ENCODE peak calls at places on chromosomes 4 and X, in seven cellular contexts. Z, E, N, R, F, M and U are unnamed samples.

GRCh38 chrX:18792828-18793227 is 85.4 kb downstream of the PPEF1 start:
- DNase-seq in Z (no peak), E (no peak), N (no peak), R (no peak), F (no peak), M (no peak), U (no peak)

GRCh38 chr4:172168888-172169287 is 355.7 kb downstream of the GALNTL6 start:
- DNase-seq in Z (no peak), E (no peak), N (no peak), R (no peak), F (no peak), M (no peak), U (no peak)

GRCh38 chrX:9285342-9285771 is 179.5 kb upstream of the TBL1X start:
- DNase-seq in Z (no peak), E (no peak), N (no peak), R (no peak), F (no peak), M (no peak), U (no peak)

GRCh38 chrX:37545066-37545465 is 26.4 kb upstream of the LANCL3 start:
- DNase-seq in Z (no peak), E (no peak), N (no peak), R (no peak), F (no peak), M (no peak), U (no peak)

GRCh38 chr4:1198070-1198844 is 25.9 kb upstream of the SPON2 start:
- DNase-seq in Z (no peak), E (no peak), N (no peak), R (no peak), F (no peak), M (peak), U (peak)

GRCh38 chr4:142840516-142841123 is 5.5 kb downstream of the INPP4B start:
- DNase-seq in Z (peak), E (peak), N (no peak), R (no peak), F (no peak), M (peak), U (no peak)

GRCh38 chr4:14743601-14744000 is 258.7 kb upstream of the CPEB2 start:
- DNase-seq in Z (no peak), E (peak), N (no peak), R (no peak), F (no peak), M (no peak), U (no peak)

GRCh38 chrX:133171962-133172708 is 46.0 kb downstream of the TFDP3 start:
- DNase-seq in Z (peak), E (peak), N (no peak), R (no peak), F (no peak), M (peak), U (no peak)

GRCh38 chr4:138062929-138063328 is 179.2 kb downstream of the SLC7A11 start:
- DNase-seq in Z (no peak), E (peak), N (no peak), R (no peak), F (no peak), M (no peak), U (no peak)

GRCh38 chr4:122917731-122918130 is 4.7 kb downstream of the NUDT6 start:
- DNase-seq in Z (no peak), E (peak), N (no peak), R (no peak), F (no peak), M (no peak), U (no peak)

GRCh38 chr4:147582386-147583077 is 34.7 kb upstream of the TMEM184C start:
- DNase-seq in Z (no peak), E (no peak), N (no peak), R (no peak), F (no peak), M (no peak), U (no peak)

GRCh38 chr4:101415962-101416361 is 68.6 kb upstream of the PPP3CA start:
- DNase-seq in Z (no peak), E (no peak), N (no peak), R (no peak), F (no peak), M (no peak), U (no peak)

GRCh38 chr4:8044699-8045098 is 105.0 kb upstream of the AFAP1 start:
- DNase-seq in Z (no peak), E (no peak), N (no peak), R (no peak), F (no peak), M (no peak), U (no peak)

GRCh38 chrX:128897611-128898010 is 625.7 kb downstream of the SMARCA1 start:
- DNase-seq in Z (no peak), E (peak), N (no peak), R (no peak), F (no peak), M (no peak), U (no peak)

GRCh38 chr4:26861434-26862186 is 969 bp downstream of the STIM2 start:
- DNase-seq in Z (no peak), E (peak), N (peak), R (peak), F (peak), M (peak), U (peak)

GRCh38 chrX:154417157-154417556 is 5.8 kb downstream of the TAFAZZIN start:
- DNase-seq in Z (no peak), E (no peak), N (no peak), R (no peak), F (no peak), M (peak), U (no peak)

GRCh38 chr4:114312349-114312748 is 286.3 kb upstream of the UGT8 start:
- DNase-seq in Z (no peak), E (no peak), N (no peak), R (no peak), F (no peak), M (no peak), U (no peak)

GRCh38 chrX:118823263-118824172 is at the start of gene ZCCHC12:
- DNase-seq in Z (peak), E (peak), N (no peak), R (peak), F (no peak), M (peak), U (no peak)

GRCh38 chrX:118824173-118824782 is 654 bp downstream of the ZCCHC12 start:
- DNase-seq in Z (no peak), E (no peak), N (no peak), R (no peak), F (no peak), M (peak), U (no peak)
- H3K4me3 ChIP-seq in Z (peak), E (peak), N (no peak), R (peak), F (no peak), M (peak), U (no peak)

DNA sequence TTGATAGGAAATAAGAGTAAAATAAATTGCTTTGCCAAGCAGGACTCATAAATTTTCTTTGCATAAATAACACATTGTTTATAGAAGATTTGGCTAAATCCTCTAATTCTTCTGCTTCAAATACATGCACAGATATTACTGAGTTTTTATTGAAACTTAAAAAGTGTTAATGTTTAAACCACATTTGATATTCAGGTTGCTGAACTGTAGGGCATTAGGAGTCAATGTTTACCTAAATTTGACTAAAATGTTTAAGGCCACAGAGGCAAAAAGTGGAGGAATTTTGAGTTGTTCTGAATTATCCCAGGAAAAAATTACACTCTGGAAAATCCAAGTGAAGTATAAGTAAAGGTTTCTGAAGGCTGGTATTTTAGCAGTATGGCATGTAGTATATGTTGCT is 78.7 kb downstream of the FIP1L1 start:
- DNase-seq in Z (no peak), E (no peak), N (no peak), R (no peak), F (no peak), M (no peak), U (no peak)
- TF ChIP-seq CTCF in Z (no peak), E (no peak), N (no peak), R (no peak), F (no peak), M (no peak), U (no peak)

DNA sequence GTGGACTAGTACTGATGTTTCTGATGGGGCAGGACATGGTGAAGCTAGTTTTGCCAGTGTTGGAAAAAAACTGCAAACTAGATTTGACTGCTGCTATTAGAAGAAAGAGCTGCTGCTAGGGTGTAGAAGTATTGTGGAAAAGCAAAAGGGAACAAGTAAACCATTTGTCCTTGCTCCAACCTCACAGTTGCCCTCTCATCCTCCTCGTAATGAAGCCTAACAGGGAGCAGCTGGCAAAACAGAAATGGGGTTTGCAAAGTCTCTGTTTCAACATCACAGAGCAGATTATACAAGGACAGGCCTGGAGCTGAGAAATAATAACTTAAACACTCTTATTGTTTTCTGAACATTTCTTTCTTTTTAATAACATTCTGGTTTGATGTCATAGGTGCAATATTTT is 346.2 kb downstream of the MAGEB5 start:
- DNase-seq in Z (no peak), E (no peak), N (no peak), R (no peak), F (no peak), M (no peak), U (no peak)
- H3K4me3 ChIP-seq in Z (no peak), E (no peak), N (no peak), R (no peak), F (no peak), M (no peak), U (no peak)

GRCh38 chr4:48779095-48779997 is 733 bp downstream of the FRYL start:
- DNase-seq in Z (no peak), E (peak), N (peak), R (peak), F (peak), M (peak), U (peak)
- TF ChIP-seq CTCF in Z (no peak), E (peak), N (no peak), R (peak), F (no peak), M (no peak), U (no peak)

DNA sequence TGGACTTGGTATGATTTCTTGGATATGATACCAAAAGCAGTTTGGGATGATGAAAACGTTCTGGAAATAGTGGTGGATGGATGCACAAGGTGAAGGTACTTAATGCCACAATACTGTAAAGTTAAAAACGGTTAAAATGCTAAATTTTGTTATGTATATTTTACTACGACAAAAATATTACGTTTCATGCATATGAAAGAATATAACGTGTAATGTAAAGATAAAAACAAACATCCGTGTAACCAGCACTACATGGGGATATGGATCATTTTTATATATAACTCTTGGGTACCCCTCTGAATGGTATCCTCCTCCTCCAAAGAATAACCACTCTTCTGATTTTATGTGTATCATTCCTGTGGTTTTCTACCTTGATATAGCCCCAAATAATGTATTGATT is 862 bp upstream of the CENPU start:
- DNase-seq in Z (no peak), E (no peak), N (no peak), R (no peak), F (no peak), M (no peak), U (no peak)
- H3K4me3 ChIP-seq in Z (peak), E (peak), N (no peak), R (no peak), F (peak), M (peak), U (no peak)